ENCODE peak calls at places on chromosomes 1 and 21, in four cellular contexts. Z is A549; G is aorta; V is CD4-positive, alpha-beta T cell. K is an unnamed sample.

GRCh38 chr1:155121249-155121648 is 6.4 kb upstream of the EFNA1 start:
- ATAC-seq in Z (no peak), G (no peak), V (no peak), K (no peak)

GRCh38 chr1:182197555-182197954 is 136.0 kb upstream of the ZNF648 start:
- ATAC-seq in Z (no peak), G (peak), V (no peak), K (peak)

GRCh38 chr21:14737278-14737677 is 191.2 kb upstream of the SAMSN1 start:
- ATAC-seq in Z (no peak), G (no peak), V (no peak), K (no peak)

GRCh38 chr21:35227774-35228173 is 178.7 kb upstream of the RUNX1 start:
- ATAC-seq in Z (no peak), G (no peak), V (no peak), K (no peak)

GRCh38 chr1:17441265-17441992 is 2.0 kb upstream of the RCC2 start:
- ATAC-seq in Z (peak), G (no peak), V (no peak), K (no peak)

GRCh38 chr21:45109831-45110492 is 35.6 kb downstream of the ADARB1 start:
- ATAC-seq in Z (no peak), G (peak), V (peak), K (no peak)

GRCh38 chr1:43634729-43635128 is 15.2 kb upstream of the KDM4A start:
- ATAC-seq in Z (peak), G (no peak), V (no peak), K (no peak)

GRCh38 chr1:75345538-75346292 is 211.5 kb downstream of the LHX8 start:
- ATAC-seq in Z (no peak), G (no peak), V (no peak), K (no peak)

GRCh38 chr1:47238935-47239640 is 7.1 kb upstream of the TAL1 start:
- ATAC-seq in Z (no peak), G (no peak), V (no peak), K (no peak)

GRCh38 chr1:173405281-173405680 is 71.9 kb upstream of the PRDX6 start:
- ATAC-seq in Z (no peak), G (no peak), V (no peak), K (no peak)

GRCh38 chr1:165836664-165837482 is 9.5 kb downstream of the UCK2 start:
- ATAC-seq in Z (no peak), G (no peak), V (no peak), K (no peak)

GRCh38 chr1:64471218-64471719 is 1.3 kb downstream of the CACHD1 start:
- ATAC-seq in Z (no peak), G (peak), V (no peak), K (peak)

GRCh38 chr1:224193319-224193966 is 10.4 kb downstream of the DEGS1 start:
- ATAC-seq in Z (no peak), G (no peak), V (no peak), K (no peak)

GRCh38 chr21:44039828-44040227 is 27.7 kb downstream of the TRAPPC10 start:
- ATAC-seq in Z (no peak), G (no peak), V (no peak), K (no peak)

DNA sequence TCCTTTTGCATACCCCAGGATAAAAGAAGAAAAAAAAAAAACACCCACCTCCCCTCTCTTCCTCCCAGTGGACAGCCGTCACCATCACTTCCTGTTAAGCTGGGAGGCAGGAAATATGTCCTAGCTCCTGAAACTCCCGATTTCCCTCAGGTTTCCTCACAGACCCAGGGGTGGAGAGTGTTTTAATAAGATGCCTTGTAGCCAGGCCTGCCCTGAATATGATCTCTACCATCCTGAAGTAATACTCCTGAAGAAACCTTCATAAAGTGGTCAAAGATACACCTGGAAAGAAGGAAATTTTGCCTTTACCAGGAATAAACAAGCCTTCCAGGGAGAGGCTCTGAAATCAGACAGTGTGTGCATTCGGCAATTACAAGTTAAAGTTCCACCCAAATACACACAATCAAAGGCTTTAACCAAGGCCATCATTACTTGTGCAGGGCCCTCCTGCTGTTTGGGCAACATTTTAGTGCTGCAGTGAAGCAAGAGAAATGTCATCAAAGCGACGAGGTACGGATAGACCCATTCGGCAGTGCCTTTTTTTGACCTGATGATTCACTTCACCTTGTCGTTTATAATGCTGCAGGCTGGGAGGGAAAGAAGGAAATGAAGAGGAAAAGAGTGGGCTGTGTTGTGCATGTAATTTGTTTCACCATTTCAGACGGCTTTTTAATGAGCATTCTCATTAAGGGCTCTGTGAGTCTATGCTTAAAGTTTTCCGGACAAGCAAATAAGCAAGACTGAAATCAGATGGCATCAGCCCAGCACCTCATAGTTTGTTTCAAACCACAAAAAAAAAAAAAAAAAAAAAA is 41.0 kb upstream of the RASAL2 start:
- ATAC-seq in Z (peak), G (no peak), V (no peak), K (no peak)
- H3K27ac ChIP-seq in Z (peak), G (no peak), V (no peak), K (peak)

DNA sequence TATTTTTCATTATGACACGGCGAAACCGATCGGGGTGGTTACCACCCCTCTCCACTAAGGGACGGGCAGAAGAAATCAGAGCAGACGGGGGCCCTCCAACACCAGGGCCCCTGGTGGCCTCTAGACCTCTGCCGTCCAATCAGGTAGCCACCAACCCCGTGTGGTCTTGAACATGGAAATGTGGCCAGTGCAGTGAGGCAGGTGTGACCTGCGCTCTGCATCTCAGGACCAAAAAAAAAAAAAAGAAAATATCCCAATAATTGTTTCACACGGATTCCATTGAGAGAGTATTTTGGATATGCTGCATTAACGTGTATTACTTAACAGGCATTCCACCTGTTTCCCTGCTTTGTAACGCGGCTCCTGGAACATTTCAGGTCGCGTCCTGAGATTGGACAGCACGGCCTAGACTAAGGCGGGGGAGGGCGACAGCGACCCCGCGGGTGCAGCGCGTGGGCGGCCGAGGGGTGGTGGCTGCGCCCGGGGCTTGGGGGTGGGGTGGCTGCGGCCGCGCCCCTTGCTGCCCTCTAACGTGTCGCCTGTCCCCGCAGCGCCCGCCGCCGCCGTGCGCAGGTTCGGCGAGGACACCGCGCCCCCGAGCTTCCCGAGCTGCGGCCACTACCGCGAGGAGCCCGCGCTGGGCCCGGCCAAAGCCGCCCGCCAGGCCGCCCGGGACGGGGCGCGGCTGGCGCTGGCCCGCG is 48.3 kb downstream of the SIM2 start:
- ATAC-seq in Z (no peak), G (no peak), V (no peak), K (no peak)
- H3K27ac ChIP-seq in Z (peak), G (no peak), V (no peak), K (no peak)

GRCh38 chr1:58430355-58431335 is 115.9 kb downstream of the OMA1 start:
- ATAC-seq in Z (no peak), G (no peak), V (no peak), K (no peak)

GRCh38 chr1:58432813-58433668 is 113.5 kb downstream of the OMA1 start:
- ATAC-seq in Z (no peak), G (no peak), V (no peak), K (no peak)

GRCh38 chr1:58434181-58434580 is 112.3 kb downstream of the OMA1 start:
- ATAC-seq in Z (no peak), G (no peak), V (no peak), K (no peak)

GRCh38 chr1:58434587-58434986 is 111.9 kb downstream of the OMA1 start:
- ATAC-seq in Z (no peak), G (no peak), V (no peak), K (no peak)

DNA sequence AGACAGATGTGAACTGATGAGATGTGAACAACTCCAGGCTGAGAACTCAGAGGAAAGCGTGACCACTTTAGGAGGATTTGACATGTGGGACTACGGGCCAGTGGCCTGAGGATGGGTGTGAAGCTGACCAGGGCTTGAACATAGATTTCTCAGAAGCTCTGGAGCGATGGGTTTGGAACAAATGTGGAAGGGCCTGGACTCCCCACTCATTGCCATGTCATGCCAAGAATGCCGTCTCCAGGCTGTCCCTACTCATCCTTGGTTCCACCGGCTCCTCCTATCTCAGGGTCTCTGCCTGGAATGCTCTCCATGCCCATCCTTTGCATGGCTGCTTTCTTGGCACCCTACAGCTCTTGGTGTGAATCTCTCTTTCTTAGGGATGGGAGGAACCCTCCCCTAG is 114.7 kb downstream of the OMA1 start:
- ATAC-seq in Z (no peak), G (no peak), V (no peak), K (no peak)
- H3K27ac ChIP-seq in Z (no peak), G (no peak), V (no peak), K (no peak)

DNA sequence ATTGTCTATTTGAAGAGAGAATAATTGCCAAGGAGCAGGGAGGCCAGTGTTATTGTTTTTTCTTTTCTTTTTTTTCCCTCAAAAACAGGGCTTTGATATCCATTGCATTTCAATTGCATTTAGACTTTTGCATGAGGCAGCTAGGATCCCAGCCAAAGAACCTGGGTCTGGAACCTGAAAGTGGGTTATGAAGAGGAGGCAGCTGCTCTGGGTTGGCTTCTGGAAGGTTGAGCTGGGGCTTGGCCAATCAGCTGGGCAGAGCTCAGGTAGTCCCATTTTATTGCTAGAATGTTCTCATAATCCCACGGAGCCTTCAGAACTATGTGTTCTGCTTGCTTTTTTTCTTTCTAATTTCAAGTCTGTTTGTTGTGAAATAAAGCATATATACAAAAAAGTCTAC is 218.9 kb downstream of the CAMTA1 start:
- ATAC-seq in Z (no peak), G (no peak), V (no peak), K (no peak)
- H3K27ac ChIP-seq in Z (no peak), G (no peak), V (no peak), K (no peak)

DNA sequence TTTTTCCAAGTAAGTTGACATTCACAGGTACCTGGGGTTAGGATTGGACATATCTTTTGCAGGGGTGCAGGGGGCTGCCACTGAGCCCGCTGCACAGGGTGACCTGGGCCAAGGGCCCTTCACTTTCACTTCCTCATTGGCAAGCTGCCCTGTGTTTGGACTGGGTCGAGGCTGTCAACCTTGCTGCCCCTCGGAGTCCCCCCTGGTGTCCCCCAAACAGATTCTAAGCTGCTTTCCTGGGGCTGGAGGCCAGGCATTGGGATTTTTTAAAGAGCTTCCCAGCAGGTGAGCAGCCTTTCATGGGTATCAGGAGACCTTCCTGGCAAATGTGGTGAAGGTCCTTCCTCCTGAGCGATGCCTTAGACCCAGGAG is 7.9 kb upstream of the UMODL1 start:
- ATAC-seq in Z (no peak), G (no peak), V (no peak), K (no peak)
- H3K27ac ChIP-seq in Z (no peak), G (no peak), V (peak), K (no peak)

GRCh38 chr1:23116921-23117699 is 51.5 kb downstream of the LUZP1 start:
- ATAC-seq in Z (no peak), G (no peak), V (no peak), K (no peak)

GRCh38 chr1:23116216-23116836 is 52.3 kb downstream of the LUZP1 start:
- ATAC-seq in Z (no peak), G (no peak), V (no peak), K (no peak)

GRCh38 chr1:23118407-23118806 is 50.2 kb downstream of the LUZP1 start:
- ATAC-seq in Z (no peak), G (no peak), V (no peak), K (no peak)

GRCh38 chr1:23120383-23120782 is 48.3 kb downstream of the LUZP1 start:
- ATAC-seq in Z (no peak), G (no peak), V (no peak), K (no peak)

DNA sequence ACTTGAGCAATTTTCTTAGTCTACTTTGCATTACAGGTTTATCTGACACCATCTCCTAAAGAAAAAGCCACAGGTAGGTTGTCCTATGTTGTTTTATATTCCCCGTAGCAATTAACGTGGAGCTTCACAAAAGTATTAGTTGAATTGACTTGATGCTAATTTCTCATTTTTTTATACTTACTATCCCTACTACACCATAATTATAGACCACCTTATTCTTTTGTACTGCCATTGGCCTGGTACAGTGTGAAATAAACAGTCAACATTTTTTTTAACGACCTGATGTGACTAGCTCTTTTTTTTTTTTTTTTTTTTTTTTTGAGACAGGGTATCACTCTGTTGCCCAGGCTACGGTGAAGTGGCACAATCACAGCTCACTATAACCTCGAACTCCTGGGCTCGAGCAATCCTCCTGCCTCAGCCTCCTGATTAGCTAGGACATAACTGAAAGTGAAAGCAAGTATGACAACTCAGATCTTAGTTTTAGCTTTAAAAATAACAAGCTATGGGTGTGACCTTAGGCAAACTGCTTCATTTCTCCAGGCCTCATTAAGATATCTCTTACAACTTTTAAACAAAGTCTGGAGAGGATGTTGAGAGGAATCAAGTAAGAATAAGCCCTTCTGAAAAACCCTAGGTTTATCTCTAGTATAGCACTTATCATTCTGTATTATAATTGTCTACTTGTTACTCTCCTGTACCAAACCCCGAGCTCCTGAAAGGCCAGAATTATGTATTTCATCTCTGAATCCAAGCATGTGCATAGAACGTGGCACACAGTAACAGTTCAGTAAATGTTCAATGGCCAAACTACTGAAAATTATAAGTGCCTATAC is 49.5 kb downstream of the LUZP1 start:
- ATAC-seq in Z (no peak), G (no peak), V (peak), K (no peak)
- H3K27ac ChIP-seq in Z (peak), G (no peak), V (peak), K (peak)

GRCh38 chr1:85495556-85495955 is 30.6 kb upstream of the DDAH1 start:
- ATAC-seq in Z (no peak), G (no peak), V (no peak), K (no peak)
- H3K27ac ChIP-seq in Z (peak), G (no peak), V (no peak), K (no peak)